ENCODE peak calls at places on chromosome 4, in seven cellular contexts. V, W, U, O, X, M and C are unnamed samples.
A peak's percentile ranks its signal among the peaks of the same experiment; 100 is the strongest.

GRCh38 chr4:152937535-152938236 is 1.6 kb downstream of the FHDC1 start:
- DNase-seq in W (no peak), O (peak; percentile 69), M (no peak), U (no peak), V (peak; percentile 35), X (peak; percentile 64), C (peak; percentile 42)

GRCh38 chr4:72186714-72187113 is 154.9 kb downstream of the NPFFR2 start:
- DNase-seq in M (no peak), W (no peak), U (no peak), X (no peak), V (no peak), O (no peak), C (no peak)

GRCh38 chr4:71406459-71406963 is 67.7 kb downstream of the SLC4A4 start:
- DNase-seq in W (no peak), M (no peak), V (no peak), X (no peak), O (peak; percentile 33), U (no peak), C (no peak)

GRCh38 chr4:106021737-106022410 is 126.6 kb downstream of the NPNT start:
- DNase-seq in O (peak; percentile 84), V (no peak), M (no peak), X (no peak), W (no peak), U (no peak), C (no peak)

GRCh38 chr4:95050980-95051688 is 293.4 kb downstream of the BMPR1B start:
- DNase-seq in X (no peak), U (no peak), M (no peak), V (no peak), O (no peak), W (no peak), C (no peak)

GRCh38 chr4:115054836-115055235 is 58.6 kb downstream of the NDST4 start:
- DNase-seq in U (no peak), W (no peak), O (no peak), M (no peak), X (no peak), V (no peak), C (no peak)

GRCh38 chr4:82352825-82353370 is 20.9 kb downstream of the HNRNPD start:
- DNase-seq in X (no peak), U (no peak), W (no peak), O (no peak), M (no peak), V (no peak), C (no peak)

GRCh38 chr4:107699466-107700206 is 20.4 kb downstream of the PAPSS1 start:
- DNase-seq in V (no peak), X (no peak), U (no peak), O (peak; percentile 22), M (no peak), W (no peak), C (no peak)

GRCh38 chr4:131046821-131047220 is 1950.9 kb downstream of the C4orf33 start:
- DNase-seq in X (no peak), U (no peak), O (no peak), V (no peak), M (no peak), W (no peak), C (no peak)

GRCh38 chr4:3342182-3342854 is 49.5 kb downstream of the RGS12 start:
- DNase-seq in V (peak; percentile 40), U (peak; percentile 44), X (no peak), O (peak; percentile 77), W (no peak), M (peak; percentile 56), C (no peak)

GRCh38 chr4:118684873-118685811 is at the start of gene METTL14:
- DNase-seq in W (peak; percentile 76), M (peak; percentile 90), U (peak; percentile 68), V (peak; percentile 91), O (peak; percentile 96), X (peak; percentile 92), C (peak; percentile 90)

GRCh38 chr4:5823542-5824211 is 69.2 kb downstream of the CRMP1 start:
- DNase-seq in M (no peak), V (no peak), U (no peak), W (no peak), O (no peak), X (no peak), C (no peak)

GRCh38 chr4:53914313-53915016 is 149.9 kb downstream of the CHIC2 start:
- DNase-seq in W (no peak), O (no peak), U (no peak), M (no peak), X (no peak), V (peak; percentile 35), C (no peak)

GRCh38 chr4:162959056-162959455 is 207.6 kb downstream of the NAF1 start:
- DNase-seq in X (peak; percentile 1), W (no peak), U (no peak), V (no peak), O (no peak), M (no peak), C (no peak)

GRCh38 chr4:89303989-89304388 is 3.6 kb downstream of the GPRIN3 start:
- DNase-seq in X (no peak), W (no peak), U (no peak), V (no peak), M (no peak), O (no peak), C (no peak)

GRCh38 chr4:179095585-179096228 is 1653.5 kb upstream of the AGA start:
- DNase-seq in W (no peak), O (peak; percentile 78), U (no peak), V (no peak), X (no peak), M (no peak), C (no peak)

GRCh38 chr4:86033171-86033570 is 326.7 kb downstream of the MAPK10 start:
- DNase-seq in X (no peak), O (peak; percentile 90), W (no peak), U (peak; percentile 30), V (no peak), M (peak; percentile 78), C (peak; percentile 27)

GRCh38 chr4:156019238-156019637 is 65.6 kb upstream of the CTSO start:
- DNase-seq in M (no peak), V (no peak), O (no peak), U (no peak), X (no peak), W (no peak), C (no peak)

GRCh38 chr4:61783050-61783449 is 582.9 kb downstream of the ADGRL3 start:
- DNase-seq in V (no peak), W (no peak), X (no peak), M (no peak), U (no peak), O (no peak), C (no peak)

GRCh38 chr4:142408003-142408441 is 438.1 kb downstream of the INPP4B start:
- DNase-seq in W (no peak), U (no peak), X (no peak), V (no peak), O (peak; percentile 74), M (no peak), C (no peak)

GRCh38 chr4:3710451-3711182 is 55.6 kb upstream of the ADRA2C start:
- DNase-seq in X (no peak), M (no peak), O (peak; percentile 68), V (no peak), U (no peak), W (no peak), C (no peak)

GRCh38 chr4:181289203-181289602 is 954.0 kb upstream of the TENM3 start:
- DNase-seq in O (no peak), M (peak; percentile 68), W (no peak), U (no peak), V (no peak), X (no peak), C (no peak)

GRCh38 chr4:73341454-73341853 is 62.6 kb upstream of the ALB start:
- DNase-seq in M (peak; percentile 68), X (peak; percentile 1), O (peak; percentile 59), W (no peak), U (no peak), V (peak; percentile 4), C (peak; percentile 36)

GRCh38 chr4:41430796-41431195 is 107.2 kb upstream of the LIMCH1 start:
- DNase-seq in O (peak; percentile 42), M (no peak), X (no peak), V (no peak), U (no peak), W (no peak), C (no peak)